ENCODE peak calls at places on chromosomes 3 and 15, in four cellular contexts. C is T-helper 9 cell, A is SK-N-SH, Z is WTC11. U is an unnamed sample.

GRCh38 chr15:49652922-49653321 is 32.1 kb downstream of the DTWD1 start:
- DNase-seq in C (no peak), A (no peak), Z (no peak), U (no peak)

GRCh38 chr3:37096292-37096691 is 78.1 kb downstream of the LRRFIP2 start:
- DNase-seq in C (no peak), A (no peak), Z (no peak), U (no peak)

GRCh38 chr3:150725548-150725947 is 21.8 kb upstream of the ERICH6 start:
- DNase-seq in C (no peak), A (no peak), Z (no peak), U (no peak)

GRCh38 chr3:104956620-104957345 is 409.9 kb upstream of the ALCAM start:
- DNase-seq in C (no peak), A (no peak), Z (no peak), U (no peak)

GRCh38 chr15:37877851-37878577 is 56.4 kb upstream of the TMCO5A start:
- DNase-seq in C (no peak), A (no peak), Z (no peak), U (no peak)

GRCh38 chr3:26596325-26596724 is 26.2 kb upstream of the LRRC3B start:
- DNase-seq in C (no peak), A (no peak), Z (no peak), U (no peak)

GRCh38 chr3:171227828-171228227 is 201.3 kb upstream of the SLC2A2 start:
- DNase-seq in C (no peak), A (no peak), Z (no peak), U (no peak)

GRCh38 chr15:69410290-69410874 is 3.8 kb upstream of the KIF23 start:
- DNase-seq in C (no peak), A (peak; percentile 61), Z (peak; percentile 39), U (no peak)

GRCh38 chr15:66679657-66680108 is 22.4 kb upstream of the SMAD6 start:
- DNase-seq in C (no peak), A (peak; percentile 88), Z (peak; percentile 46), U (peak; percentile 93)

GRCh38 chr3:194908432-194908966 is 222.8 kb downstream of the FAM43A start:
- DNase-seq in C (no peak), A (no peak), Z (no peak), U (no peak)

GRCh38 chr3:145094355-145094941 is 1066.5 kb downstream of the PLOD2 start:
- DNase-seq in C (no peak), A (no peak), Z (no peak), U (no peak)

GRCh38 chr3:55749036-55749435 is 261.9 kb upstream of the WNT5A start:
- DNase-seq in C (no peak), A (no peak), Z (no peak), U (no peak)

GRCh38 chr3:111691293-111691909 is 96.3 kb upstream of the ZBED2 start:
- DNase-seq in C (no peak), A (peak; percentile 47), Z (no peak), U (peak; percentile 9)

GRCh38 chr3:126781889-126782491 is 78.0 kb downstream of the CHCHD6 start:
- DNase-seq in C (no peak), A (peak; percentile 60), Z (no peak), U (peak; percentile 9)

GRCh38 chr15:67049351-67050044 is 15.9 kb upstream of the SMAD3 start:
- DNase-seq in C (no peak), A (no peak), Z (no peak), U (peak; percentile 46)

GRCh38 chr3:13429631-13430291 is 9.6 kb upstream of the NUP210 start:
- DNase-seq in C (no peak), A (no peak), Z (no peak), U (no peak)

GRCh38 chr15:40906947-40907802 is 12.9 kb downstream of the VPS18 start:
- DNase-seq in C (peak; percentile 41), A (peak; percentile 72), Z (no peak), U (peak; percentile 17)

GRCh38 chr3:12286927-12287726 is 1.7 kb upstream of the PPARG start:
- DNase-seq in C (no peak), A (peak; percentile 54), Z (peak; percentile 53), U (peak; percentile 23)

GRCh38 chr3:11651900-11652299 is 8.2 kb upstream of the VGLL4 start:
- DNase-seq in C (no peak), A (peak; percentile 43), Z (no peak), U (no peak)

GRCh38 chr15:79025201-79025600 is 65.4 kb downstream of the RASGRF1 start:
- DNase-seq in C (no peak), A (peak; percentile 50), Z (peak; percentile 57), U (no peak)

GRCh38 chr3:9278085-9278484 is 28.6 kb upstream of the SRGAP3 start:
- DNase-seq in C (no peak), A (no peak), Z (no peak), U (peak; percentile 69)

GRCh38 chr15:45205192-45205591 is 17.4 kb upstream of the SHF start:
- DNase-seq in C (peak; percentile 42), A (peak; percentile 74), Z (peak; percentile 77), U (peak; percentile 72)

GRCh38 chr3:102478160-102478559 is 43.3 kb downstream of the ZPLD1 start:
- DNase-seq in C (no peak), A (no peak), Z (no peak), U (no peak)

GRCh38 chr3:69531975-69532827 is 146.3 kb upstream of the FRMD4B start:
- DNase-seq in C (no peak), A (peak; percentile 72), Z (no peak), U (no peak)

GRCh38 chr15:77455696-77456293 is 35.1 kb downstream of the HMG20A start:
- DNase-seq in C (no peak), A (no peak), Z (no peak), U (no peak)

GRCh38 chr3:125010393-125010792 is 45.4 kb downstream of the HEG1 start:
- DNase-seq in C (no peak), A (no peak), Z (no peak), U (no peak)

GRCh38 chr15:100766225-100767001 is 113.2 kb upstream of the ALDH1A3 start:
- DNase-seq in C (no peak), A (peak; percentile 89), Z (peak; percentile 8), U (peak; percentile 46)

GRCh38 chr3:139934557-139935070 is 371 bp upstream of the CLSTN2 start:
- DNase-seq in C (no peak), A (peak; percentile 89), Z (peak; percentile 84), U (peak; percentile 86)

GRCh38 chr3:186311431-186311830 is 50.6 kb downstream of the DGKG start:
- DNase-seq in C (no peak), A (no peak), Z (no peak), U (no peak)

GRCh38 chr15:77014137-77015081 is 19.5 kb downstream of the PSTPIP1 start:
- DNase-seq in C (no peak), A (no peak), Z (no peak), U (no peak)

GRCh38 chr3:47444103-47444502 is 31.6 kb downstream of the SCAP start:
- DNase-seq in C (no peak), A (no peak), Z (no peak), U (no peak)

GRCh38 chr3:20573175-20573574 is 387.2 kb upstream of the SGO1 start:
- DNase-seq in C (no peak), A (no peak), Z (no peak), U (no peak)

GRCh38 chr3:59774613-59775012 is 724.8 kb upstream of the CFAP20DC start:
- DNase-seq in C (no peak), A (no peak), Z (no peak), U (no peak)

GRCh38 chr3:128432301-128432897 is 34.3 kb downstream of the DNAJB8 start:
- DNase-seq in C (no peak), A (peak; percentile 44), Z (peak; percentile 63), U (peak; percentile 74)